ENCODE peak calls at places on chromosomes 16 and 17, in nine cellular contexts. B, Y, O, V, U, Z, C, N and T are unnamed samples.

GRCh38 chr17:50207792-50208567 is 6.5 kb upstream of the COL1A1 start:
- DNase-seq in B (no peak), Y (no peak), O (no peak), V (no peak), U (no peak), Z (no peak), C (no peak), N (no peak), T (no peak)

GRCh38 chr17:6923385-6923784 is 72.5 kb upstream of the ALOX12 start:
- DNase-seq in B (no peak), Y (no peak), O (no peak), V (no peak), U (no peak), Z (no peak), C (no peak), N (no peak), T (no peak)

GRCh38 chr16:24729967-24730815 is 740 bp downstream of the TNRC6A start:
- DNase-seq in B (peak; percentile 57), Y (peak; percentile 39), O (peak; percentile 41), V (peak; percentile 44), U (peak; percentile 19), Z (peak; percentile 80), C (peak; percentile 50), N (no peak), T (no peak)

GRCh38 chr17:57549996-57550395 is 195.1 kb downstream of the CCDC182 start:
- DNase-seq in B (no peak), Y (no peak), O (no peak), V (no peak), U (no peak), Z (no peak), C (no peak), N (no peak), T (no peak)

GRCh38 chr17:78506454-78507309 is 70.5 kb downstream of the DNAH17 start:
- DNase-seq in B (no peak), Y (peak; percentile 11), O (no peak), V (no peak), U (no peak), Z (no peak), C (no peak), N (no peak), T (no peak)

GRCh38 chr16:65004570-65004969 is 117.3 kb downstream of the CDH11 start:
- DNase-seq in B (no peak), Y (no peak), O (no peak), V (no peak), U (no peak), Z (no peak), C (no peak), N (no peak), T (no peak)

GRCh38 chr16:26269663-26270062 is 577.9 kb downstream of the HS3ST4 start:
- DNase-seq in B (no peak), Y (no peak), O (no peak), V (no peak), U (peak; percentile 56), Z (no peak), C (no peak), N (no peak), T (no peak)

GRCh38 chr17:81059026-81059425 is 24.1 kb downstream of the BAIAP2 start:
- DNase-seq in B (no peak), Y (no peak), O (no peak), V (no peak), U (no peak), Z (no peak), C (no peak), N (no peak), T (no peak)

GRCh38 chr17:79758260-79758659 is 19.7 kb upstream of the CBX2 start:
- DNase-seq in B (no peak), Y (no peak), O (no peak), V (no peak), U (no peak), Z (no peak), C (peak; percentile 1), N (no peak), T (no peak)

GRCh38 chr16:73064227-73064995 is 16.5 kb upstream of the ZFHX3 start:
- DNase-seq in B (no peak), Y (peak; percentile 61), O (no peak), V (peak; percentile 39), U (no peak), Z (peak; percentile 32), C (no peak), N (peak; percentile 90), T (no peak)

GRCh38 chr17:66451188-66452149 is 149.1 kb downstream of the PRKCA start:
- DNase-seq in B (no peak), Y (no peak), O (no peak), V (no peak), U (no peak), Z (peak; percentile 85), C (no peak), N (no peak), T (no peak)

DNA sequence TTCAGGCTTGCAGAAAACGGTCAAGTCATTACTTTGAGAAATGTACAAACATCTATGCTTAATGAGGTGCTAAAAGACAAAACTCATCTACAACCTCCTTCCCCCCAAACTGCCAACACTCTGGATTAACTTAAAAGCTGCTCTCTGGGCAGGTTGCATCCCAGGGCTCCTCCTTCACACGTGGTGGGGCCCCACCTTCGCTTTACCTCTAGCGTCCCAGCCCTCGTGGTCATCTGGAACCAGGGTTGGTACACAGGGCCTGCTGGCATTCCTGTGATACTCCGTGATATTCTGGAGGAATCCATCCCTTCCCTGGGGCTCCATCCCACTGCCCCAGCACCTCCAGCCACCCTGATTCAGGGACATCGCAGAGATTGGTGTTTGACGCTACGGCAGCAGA is 4.8 kb downstream of the METRNL start:
- DNase-seq in B (no peak), Y (no peak), O (no peak), V (no peak), U (no peak), Z (no peak), C (no peak), N (no peak), T (no peak)
- H3K4me3 ChIP-seq in B (no peak overlapping the region), Y (no peak overlapping the region), O (no peak overlapping the region), V (no peak overlapping the region), U (no peak overlapping the region), Z (peak overlapping the region; percentile 21), C (peak overlapping the region; percentile 25), N (peak overlapping the region; percentile 17), T (no peak overlapping the region)

DNA sequence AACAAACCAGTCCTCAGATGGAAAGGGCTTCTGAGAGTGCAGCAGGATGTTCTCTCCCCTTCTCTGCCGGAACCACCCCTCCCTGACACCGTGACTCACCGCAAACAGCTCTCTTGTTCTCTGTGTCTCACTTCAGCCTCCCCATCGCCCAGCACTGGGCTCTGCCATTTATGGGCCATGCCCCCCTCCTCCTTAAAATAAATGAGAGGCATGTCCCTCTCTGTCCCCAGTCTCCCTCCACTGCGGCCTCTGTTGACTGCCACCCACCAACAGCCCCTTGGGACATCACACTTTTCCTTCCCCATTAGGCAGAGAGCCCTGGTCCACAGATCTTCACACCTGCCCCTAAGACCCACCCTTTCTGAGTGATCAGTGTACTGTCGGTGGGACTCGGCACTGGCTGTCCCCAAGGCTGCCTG is 6.3 kb downstream of the CCDC102A start:
- DNase-seq in B (no peak), Y (peak; percentile 32), O (peak; percentile 81), V (peak; percentile 18), U (no peak), Z (peak; percentile 30), C (peak; percentile 48), N (peak; percentile 76), T (peak; percentile 73)
- H3K27ac ChIP-seq in B (no peak overlapping the region), Y (no peak overlapping the region), O (peak overlapping the region; percentile 37), V (peak overlapping the region; percentile 6), U (no peak overlapping the region), Z (no peak overlapping the region), C (peak overlapping the region; percentile 41), N (no peak overlapping the region), T (no peak overlapping the region)

DNA sequence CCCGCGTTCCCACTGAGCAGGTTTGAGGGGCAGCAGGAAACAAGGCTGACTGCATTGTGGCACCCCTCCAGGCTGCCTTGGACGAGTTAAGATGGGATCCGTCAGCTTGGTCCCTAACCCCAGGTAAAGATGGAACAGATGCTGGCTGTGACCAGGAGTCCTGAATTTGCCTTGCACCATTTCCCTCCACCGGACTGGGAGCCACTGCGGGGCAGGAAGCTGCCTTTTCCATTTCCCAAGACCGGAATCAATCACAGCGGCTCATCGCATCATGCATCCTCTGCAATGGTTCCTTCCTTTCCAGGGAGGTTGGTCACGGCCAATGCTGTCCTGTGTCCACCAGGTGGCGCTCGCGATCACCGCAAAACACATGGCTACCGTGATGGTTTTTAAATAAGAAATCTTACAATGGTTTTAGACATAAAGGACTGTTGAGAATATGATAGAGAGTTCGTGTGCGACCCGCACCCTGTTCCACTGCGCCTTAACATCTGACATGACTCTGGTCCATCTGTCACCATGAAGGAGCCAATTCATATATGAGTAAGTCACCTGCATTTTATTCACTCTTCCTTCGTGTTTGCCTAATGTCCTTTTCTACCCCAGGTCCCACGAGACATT is 6.8 kb upstream of the MEAK7 start:
- DNase-seq in B (peak; percentile 88), Y (peak; percentile 83), O (peak; percentile 84), V (peak; percentile 82), U (peak; percentile 35), Z (peak; percentile 85), C (peak; percentile 87), N (peak; percentile 74), T (peak; percentile 95)
- H3K4me1 ChIP-seq in B (no peaks in the 10 kb centered on the region), Y (peaks cover 10% of the 10 kb centered on the region), O (peaks cover 85% of the 10 kb centered on the region), V (peaks cover 4% of the 10 kb centered on the region), U (peaks cover 14% of the 10 kb centered on the region), Z (no peaks in the 10 kb centered on the region), C (peaks cover 8% of the 10 kb centered on the region), N (peaks cover 3% of the 10 kb centered on the region), T (peaks cover 10% of the 10 kb centered on the region)

GRCh38 chr16:87435399-87436224 is 43.5 kb downstream of the MAP1LC3B start:
- DNase-seq in B (peak; percentile 46), Y (no peak), O (no peak), V (no peak), U (no peak), Z (peak; percentile 41), C (no peak), N (peak; percentile 87), T (no peak)
- H3K4me3 ChIP-seq in B (no peak overlapping the region), Y (peak overlapping the region; percentile 22), O (no peak overlapping the region), V (peak overlapping the region; percentile 46), U (no peak overlapping the region), Z (peak overlapping the region; percentile 25), C (peak overlapping the region; percentile 7), N (no peak overlapping the region), T (peak overlapping the region; percentile 23)